ENCODE peak calls at places on chromosomes 4 and X, in ten cellular contexts. B is ACHN; U is MM.1S; L is stimulated activated naive B cell treated with anti-CD40 and anti-IgM and Interleukin-4, amounts not matched to agents 10 μg/mL and 1 μg/mL and 100 μg/mL, for 72 hours; Q is B cell; G is effector memory CD8-positive, alpha-beta T cell; J is brain microvascular endothelial cell; D is cardiac fibroblast; E is iris pigment epithelial cell; O is NCI-H1105. S is an unnamed sample.

GRCh38 chrX:20217279-20217678 is 49.4 kb downstream of the RPS6KA3 start:
- DNase-seq in B (peak), U (no peak), L (no peak), Q (no peak), G (no peak), J (peak), D (peak), E (peak), O (no peak), S (peak)

GRCh38 chr4:24195976-24196736 is 306.3 kb upstream of the PPARGC1A start:
- DNase-seq in B (no peak), U (no peak), L (no peak), Q (no peak), G (no peak), J (no peak), D (no peak), E (peak), O (peak), S (no peak)

GRCh38 chr4:141155586-141155985 is 22.3 kb upstream of the RNF150 start:
- DNase-seq in B (no peak), U (no peak), L (no peak), Q (no peak), G (no peak), J (no peak), D (no peak), E (peak), O (no peak), S (no peak)

GRCh38 chrX:19811807-19812604 is 75.4 kb downstream of the SH3KBP1 start:
- DNase-seq in B (no peak), U (no peak), L (no peak), Q (no peak), G (no peak), J (peak), D (peak), E (peak), O (no peak), S (no peak)

GRCh38 chrX:40537310-40537709 is 43.5 kb upstream of the ATP6AP2 start:
- DNase-seq in B (no peak), U (no peak), L (no peak), Q (no peak), G (no peak), J (no peak), D (no peak), E (no peak), O (no peak), S (no peak)

GRCh38 chrX:19728083-19728648 is 159.2 kb downstream of the SH3KBP1 start:
- DNase-seq in B (no peak), U (no peak), L (no peak), Q (no peak), G (no peak), J (no peak), D (no peak), E (no peak), O (no peak), S (no peak)

GRCh38 chr4:44670466-44671199 is 7.6 kb upstream of the GUF1 start:
- DNase-seq in B (no peak), U (no peak), L (no peak), Q (no peak), G (no peak), J (no peak), D (no peak), E (no peak), O (no peak), S (no peak)

GRCh38 chr4:8115916-8116315 is 42.7 kb downstream of the ABLIM2 start:
- DNase-seq in B (no peak), U (no peak), L (no peak), Q (no peak), G (peak), J (no peak), D (no peak), E (no peak), O (no peak), S (no peak)

GRCh38 chrX:38701073-38701472 is 100.2 kb upstream of the MID1IP1 start:
- DNase-seq in B (no peak), U (no peak), L (no peak), Q (no peak), G (no peak), J (no peak), D (peak), E (no peak), O (no peak), S (no peak)

GRCh38 chrX:112820364-112821308 is 20.0 kb downstream of the AMOT start:
- DNase-seq in B (no peak), U (no peak), L (no peak), Q (no peak), G (no peak), J (no peak), D (no peak), E (no peak), O (no peak), S (no peak)

GRCh38 chrX:105618393-105619101 is 203.8 kb upstream of the NRK start:
- DNase-seq in B (no peak), U (no peak), L (no peak), Q (no peak), G (no peak), J (no peak), D (no peak), E (peak), O (no peak), S (no peak)

GRCh38 chr4:67721770-67722597 is 21.0 kb upstream of the UBA6 start:
- DNase-seq in B (peak), U (no peak), L (no peak), Q (no peak), G (no peak), J (peak), D (peak), E (peak), O (no peak), S (no peak)

S was measured in hepatic stellate cell.